ENCODE peak calls at places on chromosomes 12 and 14, in ten cellular contexts. One of them, this sample, is unnamed.

GRCh38 chr12:34379142-34379541 is 356.8 kb downstream of the ALG10 start:
- DNase-seq in HS-5: no peak
- DNase-seq in NCI-H82: no peak
- DNase-seq in effector memory CD4-positive, alpha-beta T cell: no peak
- DNase-seq in spleen: no peak
- DNase-seq in skeletal muscle cell: no peak
- DNase-seq in central memory CD4-positive, alpha-beta T cell: no peak
- DNase-seq in RCC 7860: no peak
- DNase-seq in foreskin fibroblast: no peak
- DNase-seq in T-helper 1 cell: no peak
- DNase-seq in this sample: no peak

GRCh38 chr12:31118347-31118830 is 44.7 kb downstream of the DDX11 start:
- DNase-seq in HS-5: no peak
- DNase-seq in NCI-H82: peak
- DNase-seq in effector memory CD4-positive, alpha-beta T cell: no peak
- DNase-seq in spleen: peak
- DNase-seq in skeletal muscle cell: no peak
- DNase-seq in central memory CD4-positive, alpha-beta T cell: peak
- DNase-seq in RCC 7860: no peak
- DNase-seq in foreskin fibroblast: no peak
- DNase-seq in T-helper 1 cell: no peak
- DNase-seq in this sample: no peak

GRCh38 chr12:85405781-85406522 is 125.9 kb downstream of the ALX1 start:
- DNase-seq in HS-5: peak
- DNase-seq in NCI-H82: no peak
- DNase-seq in effector memory CD4-positive, alpha-beta T cell: no peak
- DNase-seq in spleen: no peak
- DNase-seq in skeletal muscle cell: peak
- DNase-seq in central memory CD4-positive, alpha-beta T cell: no peak
- DNase-seq in RCC 7860: peak
- DNase-seq in foreskin fibroblast: peak
- DNase-seq in T-helper 1 cell: no peak
- DNase-seq in this sample: no peak

GRCh38 chr12:105775351-105775750 is 363.4 kb downstream of the NUAK1 start:
- DNase-seq in HS-5: no peak
- DNase-seq in NCI-H82: peak
- DNase-seq in effector memory CD4-positive, alpha-beta T cell: no peak
- DNase-seq in spleen: no peak
- DNase-seq in skeletal muscle cell: peak
- DNase-seq in central memory CD4-positive, alpha-beta T cell: no peak
- DNase-seq in RCC 7860: peak
- DNase-seq in foreskin fibroblast: no peak
- DNase-seq in T-helper 1 cell: no peak
- DNase-seq in this sample: no peak

GRCh38 chr14:44914849-44915248 is 46.9 kb downstream of the KLHL28 start:
- DNase-seq in HS-5: no peak
- DNase-seq in NCI-H82: peak
- DNase-seq in effector memory CD4-positive, alpha-beta T cell: no peak
- DNase-seq in spleen: no peak
- DNase-seq in skeletal muscle cell: peak
- DNase-seq in central memory CD4-positive, alpha-beta T cell: no peak
- DNase-seq in RCC 7860: no peak
- DNase-seq in foreskin fibroblast: no peak
- DNase-seq in T-helper 1 cell: no peak
- DNase-seq in this sample: no peak

GRCh38 chr14:97218713-97219355 is 421.7 kb downstream of the VRK1 start:
- DNase-seq in HS-5: no peak
- DNase-seq in NCI-H82: no peak
- DNase-seq in effector memory CD4-positive, alpha-beta T cell: no peak
- DNase-seq in spleen: peak
- DNase-seq in skeletal muscle cell: no peak
- DNase-seq in central memory CD4-positive, alpha-beta T cell: no peak
- DNase-seq in RCC 7860: no peak
- DNase-seq in foreskin fibroblast: no peak
- DNase-seq in T-helper 1 cell: no peak
- DNase-seq in this sample: no peak

GRCh38 chr14:92382677-92383076 is 59.7 kb downstream of the SLC24A4 start:
- DNase-seq in HS-5: no peak
- DNase-seq in NCI-H82: no peak
- DNase-seq in effector memory CD4-positive, alpha-beta T cell: no peak
- DNase-seq in spleen: peak
- DNase-seq in skeletal muscle cell: no peak
- DNase-seq in central memory CD4-positive, alpha-beta T cell: no peak
- DNase-seq in RCC 7860: no peak
- DNase-seq in foreskin fibroblast: no peak
- DNase-seq in T-helper 1 cell: no peak
- DNase-seq in this sample: no peak

GRCh38 chr14:100025111-100025510 is 40.1 kb upstream of the EVL start:
- DNase-seq in HS-5: no peak
- DNase-seq in NCI-H82: peak
- DNase-seq in effector memory CD4-positive, alpha-beta T cell: no peak
- DNase-seq in spleen: no peak
- DNase-seq in skeletal muscle cell: no peak
- DNase-seq in central memory CD4-positive, alpha-beta T cell: no peak
- DNase-seq in RCC 7860: peak
- DNase-seq in foreskin fibroblast: no peak
- DNase-seq in T-helper 1 cell: no peak
- DNase-seq in this sample: no peak

GRCh38 chr14:52741865-52742264 is 11.9 kb downstream of the STYX start:
- DNase-seq in HS-5: no peak
- DNase-seq in NCI-H82: no peak
- DNase-seq in effector memory CD4-positive, alpha-beta T cell: no peak
- DNase-seq in spleen: no peak
- DNase-seq in skeletal muscle cell: no peak
- DNase-seq in central memory CD4-positive, alpha-beta T cell: peak
- DNase-seq in RCC 7860: no peak
- DNase-seq in foreskin fibroblast: no peak
- DNase-seq in T-helper 1 cell: no peak
- DNase-seq in this sample: no peak

GRCh38 chr14:97977711-97978261 is 1180.6 kb downstream of the VRK1 start:
- DNase-seq in HS-5: no peak
- DNase-seq in NCI-H82: peak
- DNase-seq in effector memory CD4-positive, alpha-beta T cell: peak
- DNase-seq in spleen: peak
- DNase-seq in skeletal muscle cell: no peak
- DNase-seq in central memory CD4-positive, alpha-beta T cell: peak
- DNase-seq in RCC 7860: no peak
- DNase-seq in foreskin fibroblast: no peak
- DNase-seq in T-helper 1 cell: peak
- DNase-seq in this sample: peak

GRCh38 chr12:52601671-52602070 is 408 bp upstream of the KRT72 start:
- DNase-seq in HS-5: no peak
- DNase-seq in NCI-H82: no peak
- DNase-seq in effector memory CD4-positive, alpha-beta T cell: no peak
- DNase-seq in spleen: no peak
- DNase-seq in skeletal muscle cell: no peak
- DNase-seq in central memory CD4-positive, alpha-beta T cell: no peak
- DNase-seq in RCC 7860: no peak
- DNase-seq in foreskin fibroblast: no peak
- DNase-seq in T-helper 1 cell: no peak
- DNase-seq in this sample: no peak

GRCh38 chr14:81315344-81315743 is 84.8 kb downstream of the STON2 start:
- DNase-seq in HS-5: no peak
- DNase-seq in NCI-H82: peak
- DNase-seq in effector memory CD4-positive, alpha-beta T cell: no peak
- DNase-seq in spleen: no peak
- DNase-seq in skeletal muscle cell: no peak
- DNase-seq in central memory CD4-positive, alpha-beta T cell: no peak
- DNase-seq in RCC 7860: no peak
- DNase-seq in foreskin fibroblast: no peak
- DNase-seq in T-helper 1 cell: no peak
- DNase-seq in this sample: no peak

GRCh38 chr14:54435500-54435981 is 5.6 kb downstream of the CNIH1 start:
- DNase-seq in HS-5: peak
- DNase-seq in NCI-H82: no peak
- DNase-seq in effector memory CD4-positive, alpha-beta T cell: no peak
- DNase-seq in spleen: no peak
- DNase-seq in skeletal muscle cell: no peak
- DNase-seq in central memory CD4-positive, alpha-beta T cell: no peak
- DNase-seq in RCC 7860: peak
- DNase-seq in foreskin fibroblast: no peak
- DNase-seq in T-helper 1 cell: no peak
- DNase-seq in this sample: no peak

GRCh38 chr12:122852336-122853275 is 17.3 kb downstream of the HIP1R start:
- DNase-seq in HS-5: no peak
- DNase-seq in NCI-H82: no peak
- DNase-seq in effector memory CD4-positive, alpha-beta T cell: no peak
- DNase-seq in spleen: no peak
- DNase-seq in skeletal muscle cell: no peak
- DNase-seq in central memory CD4-positive, alpha-beta T cell: no peak
- DNase-seq in RCC 7860: no peak
- DNase-seq in foreskin fibroblast: no peak
- DNase-seq in T-helper 1 cell: no peak
- DNase-seq in this sample: no peak